ENCODE peak calls at places on chromosomes 13 and 19, in six cellular contexts. One of them, this sample, is unnamed. For H3K36me3, the result is how much of the 10 kb centered on the place peaks cover.

GRCh38 chr19:4811328-4812131 is 20.0 kb downstream of the TICAM1 start:
- DNase-seq in breast epithelium: peak
- DNase-seq in brain microvascular endothelial cell: peak
- DNase-seq in BE2C: peak
- DNase-seq in fibroblast of lung: peak
- DNase-seq in body of pancreas: peak
- DNase-seq in this sample: peak

GRCh38 chr19:33060586-33060985 is 4.1 kb downstream of the RHPN2 start:
- DNase-seq in breast epithelium: no peak
- DNase-seq in brain microvascular endothelial cell: no peak
- DNase-seq in BE2C: no peak
- DNase-seq in fibroblast of lung: no peak
- DNase-seq in body of pancreas: no peak
- DNase-seq in this sample: no peak

GRCh38 chr13:100721885-100722512 is 47.4 kb upstream of the TMTC4 start:
- DNase-seq in breast epithelium: no peak
- DNase-seq in brain microvascular endothelial cell: peak
- DNase-seq in BE2C: peak
- DNase-seq in fibroblast of lung: peak
- DNase-seq in body of pancreas: peak
- DNase-seq in this sample: no peak

GRCh38 chr13:113034451-113035208 is 65.6 kb downstream of the MCF2L start:
- DNase-seq in breast epithelium: no peak
- DNase-seq in brain microvascular endothelial cell: peak
- DNase-seq in BE2C: peak
- DNase-seq in fibroblast of lung: peak
- DNase-seq in body of pancreas: peak
- DNase-seq in this sample: no peak

GRCh38 chr13:26629260-26629659 is 71.8 kb downstream of the WASF3 start:
- DNase-seq in breast epithelium: no peak
- DNase-seq in brain microvascular endothelial cell: peak
- DNase-seq in BE2C: peak
- DNase-seq in fibroblast of lung: no peak
- DNase-seq in body of pancreas: no peak
- DNase-seq in this sample: no peak

GRCh38 chr13:71252191-71252704 is 614.8 kb downstream of the DACH1 start:
- DNase-seq in breast epithelium: no peak
- DNase-seq in brain microvascular endothelial cell: no peak
- DNase-seq in BE2C: no peak
- DNase-seq in fibroblast of lung: peak
- DNase-seq in body of pancreas: no peak
- DNase-seq in this sample: no peak

GRCh38 chr19:46299695-46300094 is 2.9 kb downstream of the HIF3A start:
- DNase-seq in breast epithelium: no peak
- DNase-seq in brain microvascular endothelial cell: no peak
- DNase-seq in BE2C: no peak
- DNase-seq in fibroblast of lung: no peak
- DNase-seq in body of pancreas: no peak
- DNase-seq in this sample: no peak

GRCh38 chr13:39776439-39776838 is 121.0 kb downstream of the COG6 start:
- DNase-seq in breast epithelium: no peak
- DNase-seq in brain microvascular endothelial cell: peak
- DNase-seq in BE2C: no peak
- DNase-seq in fibroblast of lung: peak
- DNase-seq in body of pancreas: no peak
- DNase-seq in this sample: no peak

DNA sequence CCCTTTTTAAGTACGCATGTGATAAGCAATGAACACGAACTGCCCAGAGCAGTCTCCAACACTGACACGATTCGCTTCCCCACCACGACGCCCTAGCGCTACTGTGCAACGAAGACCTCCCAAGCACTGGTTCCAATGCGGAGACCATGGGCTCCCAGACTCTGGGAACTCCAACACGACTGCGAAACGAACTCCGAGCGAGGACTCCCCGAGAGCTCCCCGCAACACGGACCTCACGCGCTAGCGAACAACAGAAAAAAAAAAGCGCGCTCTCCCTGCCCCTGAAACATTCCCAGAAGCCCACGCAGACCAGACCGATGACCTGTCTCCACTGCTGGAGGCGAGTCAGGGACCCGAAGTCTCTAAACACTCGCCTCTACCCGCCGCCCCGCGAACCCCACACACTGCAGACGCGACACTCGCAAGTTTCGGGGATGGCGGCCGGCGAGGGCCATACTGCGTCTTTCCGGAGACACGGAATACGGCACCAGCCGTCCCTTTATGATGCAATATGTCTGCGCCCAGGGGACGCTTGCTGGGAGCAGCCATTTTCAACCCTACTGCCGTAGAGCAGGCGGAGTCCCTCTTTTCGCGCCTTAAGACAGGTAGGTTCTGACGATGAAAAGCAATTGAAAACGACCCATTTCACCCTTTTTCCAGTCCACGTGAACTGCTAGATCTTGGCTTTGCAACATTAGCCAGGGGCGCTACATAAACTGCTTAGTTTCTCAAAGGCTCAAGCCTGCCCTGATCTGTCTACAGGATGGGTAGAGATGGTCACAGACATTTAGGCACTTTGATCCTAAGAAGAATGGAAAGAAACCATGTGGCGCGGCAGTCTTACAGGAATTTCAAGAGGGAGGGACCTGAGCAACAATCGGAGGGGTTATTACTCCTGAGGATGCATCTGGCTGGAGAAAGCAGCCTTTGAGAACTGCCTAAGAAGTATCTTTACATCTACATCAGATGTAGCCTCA is at the start of gene ZNF577:
- DNase-seq in breast epithelium: peak
- DNase-seq in brain microvascular endothelial cell: peak
- DNase-seq in BE2C: peak
- DNase-seq in fibroblast of lung: peak
- DNase-seq in body of pancreas: peak
- DNase-seq in this sample: peak
- H3K36me3 ChIP-seq in breast epithelium: under half
- H3K36me3 ChIP-seq in brain microvascular endothelial cell: under half
- H3K36me3 ChIP-seq in BE2C: under half
- H3K36me3 ChIP-seq in fibroblast of lung: under half
- H3K36me3 ChIP-seq in body of pancreas: under half
- H3K36me3 ChIP-seq in this sample: under half

GRCh38 chr13:33610471-33611015 is 207.4 kb upstream of the RFC3 start:
- DNase-seq in breast epithelium: no peak
- DNase-seq in brain microvascular endothelial cell: no peak
- DNase-seq in BE2C: peak
- DNase-seq in fibroblast of lung: no peak
- DNase-seq in body of pancreas: no peak
- DNase-seq in this sample: peak

GRCh38 chr13:33611016-33611805 is 206.7 kb upstream of the RFC3 start:
- DNase-seq in breast epithelium: peak
- DNase-seq in brain microvascular endothelial cell: peak
- DNase-seq in BE2C: no peak
- DNase-seq in fibroblast of lung: peak
- DNase-seq in body of pancreas: peak
- DNase-seq in this sample: peak

GRCh38 chr13:33606692-33607091 is 211.3 kb upstream of the RFC3 start:
- DNase-seq in breast epithelium: no peak
- DNase-seq in brain microvascular endothelial cell: no peak
- DNase-seq in BE2C: no peak
- DNase-seq in fibroblast of lung: peak
- DNase-seq in body of pancreas: no peak
- DNase-seq in this sample: no peak
- TF ChIP-seq CTCF in breast epithelium: no peak
- TF ChIP-seq CTCF in brain microvascular endothelial cell: peak
- TF ChIP-seq CTCF in BE2C: no peak
- TF ChIP-seq CTCF in fibroblast of lung: no peak
- TF ChIP-seq CTCF in body of pancreas: no peak
- TF ChIP-seq CTCF in this sample: no peak

DNA sequence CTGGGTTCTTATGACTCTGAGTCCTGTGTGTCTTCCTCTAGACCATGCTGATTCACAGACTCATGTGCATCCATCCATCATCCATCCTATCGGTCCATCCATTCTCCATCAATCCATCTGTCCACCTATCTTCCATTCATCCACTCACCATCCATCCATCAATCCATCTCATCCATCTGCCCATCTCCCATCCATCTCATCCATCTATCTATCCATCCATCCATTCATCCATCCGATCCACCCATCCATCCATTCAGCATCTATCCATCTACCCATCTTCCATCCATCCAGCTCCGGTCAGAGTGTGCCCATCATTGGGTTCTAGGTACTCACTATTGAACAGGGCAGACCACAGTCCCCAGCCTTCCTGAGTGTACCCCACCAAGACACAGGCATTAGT is 75.6 kb downstream of the SLC7A1 start:
- DNase-seq in breast epithelium: no peak
- DNase-seq in brain microvascular endothelial cell: no peak
- DNase-seq in BE2C: no peak
- DNase-seq in fibroblast of lung: no peak
- DNase-seq in body of pancreas: no peak
- DNase-seq in this sample: no peak
- H3K36me3 ChIP-seq in breast epithelium: under half
- H3K36me3 ChIP-seq in brain microvascular endothelial cell: half or more
- H3K36me3 ChIP-seq in BE2C: half or more
- H3K36me3 ChIP-seq in fibroblast of lung: under half
- H3K36me3 ChIP-seq in body of pancreas: under half
- H3K36me3 ChIP-seq in this sample: under half

DNA sequence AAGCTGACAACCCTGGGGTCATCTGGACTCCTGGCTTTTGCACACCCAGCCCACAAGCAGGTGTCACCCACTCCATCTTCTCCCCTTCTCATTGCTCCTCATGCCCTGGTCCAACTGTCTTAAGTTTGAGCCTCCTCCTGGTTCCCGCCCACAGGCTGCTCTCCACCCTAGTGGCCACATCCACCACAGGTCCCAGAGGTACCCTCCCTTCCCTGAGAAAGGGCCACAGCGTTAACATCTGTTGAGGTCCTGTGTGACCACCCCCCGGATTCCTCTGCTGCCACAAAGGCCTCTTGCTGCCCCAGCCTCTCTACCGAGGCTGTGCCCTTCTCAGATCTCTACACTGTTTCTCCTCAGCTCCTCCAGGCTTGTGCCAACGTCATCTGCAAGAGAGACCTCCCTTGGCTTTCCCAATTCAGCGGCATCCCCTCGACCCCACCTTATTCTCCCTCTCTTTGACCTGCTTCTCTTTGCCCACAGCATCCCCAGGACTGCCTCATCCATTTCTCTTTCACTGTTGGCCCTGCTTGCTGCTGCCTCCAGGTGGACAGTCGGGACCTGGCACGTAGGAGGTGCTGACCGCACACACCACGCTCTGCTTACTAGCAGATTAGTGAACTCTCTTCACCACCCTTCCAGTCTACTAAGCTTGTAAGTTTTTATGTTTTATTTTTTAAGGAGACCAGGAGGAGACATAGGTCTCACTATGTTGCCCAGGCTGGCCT is 33.3 kb downstream of the SUGP2 start:
- DNase-seq in breast epithelium: no peak
- DNase-seq in brain microvascular endothelial cell: no peak
- DNase-seq in BE2C: no peak
- DNase-seq in fibroblast of lung: no peak
- DNase-seq in body of pancreas: no peak
- DNase-seq in this sample: no peak
- TF ChIP-seq CTCF in breast epithelium: no peak
- TF ChIP-seq CTCF in brain microvascular endothelial cell: peak
- TF ChIP-seq CTCF in BE2C: peak
- TF ChIP-seq CTCF in fibroblast of lung: peak
- TF ChIP-seq CTCF in body of pancreas: no peak
- TF ChIP-seq CTCF in this sample: no peak

GRCh38 chr13:52463526-52463925 is 8.2 kb downstream of the CKAP2 start:
- DNase-seq in breast epithelium: no peak
- DNase-seq in brain microvascular endothelial cell: no peak
- DNase-seq in BE2C: no peak
- DNase-seq in fibroblast of lung: no peak
- DNase-seq in body of pancreas: no peak
- DNase-seq in this sample: no peak
- H3K36me3 ChIP-seq in breast epithelium: under half
- H3K36me3 ChIP-seq in brain microvascular endothelial cell: under half
- H3K36me3 ChIP-seq in BE2C: half or more
- H3K36me3 ChIP-seq in fibroblast of lung: under half
- H3K36me3 ChIP-seq in body of pancreas: under half
- H3K36me3 ChIP-seq in this sample: under half

This sample was measured in ascending aorta.